ENCODE peak calls at places on chromosomes 12 and 14, in five cellular contexts. Y is SK-N-DZ; I is OCI-LY7; L is GM20000; N is stimulated activated CD4-positive, alpha-beta T cell treated with anti-CD3 and anti-CD28 coated beads, Interleukin-1b, Interleukin-23, amount 100 ng/mL, for 1 hour. B is an unnamed sample.

GRCh38 chr14:100761481-100761880 is 34.8 kb downstream of the DLK1 start:
- DNase-seq in Y (no peak), L (no peak), N (no peak), I (no peak), B (no peak)

GRCh38 chr14:52267501-52268190 is at the start of gene PTGDR:
- DNase-seq in N (no peak), I (no peak), L (no peak), Y (no peak), B (no peak)

GRCh38 chr12:50397122-50397650 is 777 bp upstream of the FAM186A start:
- DNase-seq in N (no peak), Y (no peak), I (no peak), L (no peak), B (no peak)

GRCh38 chr14:50533314-50533705 is 941 bp upstream of the MAP4K5 start:
- DNase-seq in N (no peak), Y (no peak), I (peak; percentile 49), L (no peak), B (no peak)

GRCh38 chr12:57627504-57628279 is 5.3 kb downstream of the B4GALNT1 start:
- DNase-seq in N (no peak), I (no peak), Y (no peak), L (no peak), B (no peak)

GRCh38 chr12:102064476-102064875 is 2.7 kb upstream of the WASHC3 start:
- DNase-seq in L (no peak), Y (no peak), N (no peak), I (no peak), B (no peak)

GRCh38 chr12:71772728-71773127 is 18.1 kb downstream of the RAB21 start:
- DNase-seq in N (no peak), L (no peak), I (no peak), Y (no peak), B (no peak)

GRCh38 chr14:104530651-104531050 is 48.9 kb upstream of the C14orf180 start:
- DNase-seq in Y (no peak), I (no peak), N (no peak), L (no peak), B (no peak)

GRCh38 chr12:884746-885414 is 64.6 kb downstream of the RAD52 start:
- DNase-seq in N (no peak), L (no peak), Y (no peak), I (no peak), B (no peak)

GRCh38 chr12:55729592-55730446 is 1.0 kb upstream of the CD63 start:
- DNase-seq in I (peak; percentile 70), L (peak; percentile 86), N (no peak), Y (peak; percentile 90), B (peak; percentile 94)

B was measured in BE2C.